ENCODE peak calls at places on chromosomes 11 and 22, in five cellular contexts. One of them, this sample, is unnamed.

GRCh38 chr22:30919973-30920372 is 48.6 kb downstream of the MORC2 start:
- DNase-seq in activated CD8-positive, alpha-beta memory T cell treated with anti-CD3 and anti-CD28 coated beads, Interleukin-2, amount 50 U/mL, for 48 hours: no peak
- DNase-seq in stimulated activated naive CD4-positive, alpha-beta T cell treated with Interleukin-2 at 50 U/mL for 16 hours: no peak
- DNase-seq in gastrocnemius medialis: no peak
- DNase-seq in activated T-cell treated with anti-CD3 and anti-CD28 coated beads for 1 hour: no peak
- DNase-seq in this sample: no peak

GRCh38 chr11:117097567-117098268 is 510 bp downstream of the SIK3 start:
- DNase-seq in activated CD8-positive, alpha-beta memory T cell treated with anti-CD3 and anti-CD28 coated beads, Interleukin-2, amount 50 U/mL, for 48 hours: peak
- DNase-seq in stimulated activated naive CD4-positive, alpha-beta T cell treated with Interleukin-2 at 50 U/mL for 16 hours: peak
- DNase-seq in gastrocnemius medialis: peak
- DNase-seq in activated T-cell treated with anti-CD3 and anti-CD28 coated beads for 1 hour: peak
- DNase-seq in this sample: no peak

GRCh38 chr11:120974980-120975379 is 48.9 kb upstream of the TBCEL start:
- DNase-seq in activated CD8-positive, alpha-beta memory T cell treated with anti-CD3 and anti-CD28 coated beads, Interleukin-2, amount 50 U/mL, for 48 hours: no peak
- DNase-seq in stimulated activated naive CD4-positive, alpha-beta T cell treated with Interleukin-2 at 50 U/mL for 16 hours: no peak
- DNase-seq in gastrocnemius medialis: no peak
- DNase-seq in activated T-cell treated with anti-CD3 and anti-CD28 coated beads for 1 hour: no peak
- DNase-seq in this sample: no peak

GRCh38 chr22:18994780-18995711 is 59.0 kb upstream of the PRODH start:
- DNase-seq in activated CD8-positive, alpha-beta memory T cell treated with anti-CD3 and anti-CD28 coated beads, Interleukin-2, amount 50 U/mL, for 48 hours: no peak
- DNase-seq in stimulated activated naive CD4-positive, alpha-beta T cell treated with Interleukin-2 at 50 U/mL for 16 hours: no peak
- DNase-seq in gastrocnemius medialis: no peak
- DNase-seq in activated T-cell treated with anti-CD3 and anti-CD28 coated beads for 1 hour: no peak
- DNase-seq in this sample: no peak

GRCh38 chr22:42994917-42995562 is 19.9 kb downstream of the PACSIN2 start:
- DNase-seq in activated CD8-positive, alpha-beta memory T cell treated with anti-CD3 and anti-CD28 coated beads, Interleukin-2, amount 50 U/mL, for 48 hours: no peak
- DNase-seq in stimulated activated naive CD4-positive, alpha-beta T cell treated with Interleukin-2 at 50 U/mL for 16 hours: no peak
- DNase-seq in gastrocnemius medialis: peak
- DNase-seq in activated T-cell treated with anti-CD3 and anti-CD28 coated beads for 1 hour: no peak
- DNase-seq in this sample: peak

GRCh38 chr22:19997561-19998231 is 18.9 kb downstream of the ARVCF start:
- DNase-seq in activated CD8-positive, alpha-beta memory T cell treated with anti-CD3 and anti-CD28 coated beads, Interleukin-2, amount 50 U/mL, for 48 hours: no peak
- DNase-seq in stimulated activated naive CD4-positive, alpha-beta T cell treated with Interleukin-2 at 50 U/mL for 16 hours: no peak
- DNase-seq in gastrocnemius medialis: no peak
- DNase-seq in activated T-cell treated with anti-CD3 and anti-CD28 coated beads for 1 hour: no peak
- DNase-seq in this sample: no peak

GRCh38 chr11:96038046-96038445 is 114.1 kb upstream of the MTMR2 start:
- DNase-seq in activated CD8-positive, alpha-beta memory T cell treated with anti-CD3 and anti-CD28 coated beads, Interleukin-2, amount 50 U/mL, for 48 hours: no peak
- DNase-seq in stimulated activated naive CD4-positive, alpha-beta T cell treated with Interleukin-2 at 50 U/mL for 16 hours: no peak
- DNase-seq in gastrocnemius medialis: no peak
- DNase-seq in activated T-cell treated with anti-CD3 and anti-CD28 coated beads for 1 hour: no peak
- DNase-seq in this sample: no peak

GRCh38 chr11:114131366-114131963 is 72.0 kb downstream of the ZBTB16 start:
- DNase-seq in activated CD8-positive, alpha-beta memory T cell treated with anti-CD3 and anti-CD28 coated beads, Interleukin-2, amount 50 U/mL, for 48 hours: no peak
- DNase-seq in stimulated activated naive CD4-positive, alpha-beta T cell treated with Interleukin-2 at 50 U/mL for 16 hours: no peak
- DNase-seq in gastrocnemius medialis: no peak
- DNase-seq in activated T-cell treated with anti-CD3 and anti-CD28 coated beads for 1 hour: no peak
- DNase-seq in this sample: no peak

GRCh38 chr11:99773646-99774045 is 752.9 kb downstream of the CNTN5 start:
- DNase-seq in activated CD8-positive, alpha-beta memory T cell treated with anti-CD3 and anti-CD28 coated beads, Interleukin-2, amount 50 U/mL, for 48 hours: no peak
- DNase-seq in stimulated activated naive CD4-positive, alpha-beta T cell treated with Interleukin-2 at 50 U/mL for 16 hours: no peak
- DNase-seq in gastrocnemius medialis: no peak
- DNase-seq in activated T-cell treated with anti-CD3 and anti-CD28 coated beads for 1 hour: no peak
- DNase-seq in this sample: no peak

This sample was measured in Panc1.